ENCODE peak calls at places on chromosomes 5 and 9, in seven cellular contexts. B, O, H, L, Y, X and N are unnamed samples.

GRCh38 chr9:101530076-101530711 is 3.5 kb upstream of the RNF20 start:
- DNase-seq in B (no peak), O (peak; percentile 48), H (no peak), L (peak; percentile 83), Y (peak; percentile 78), X (no peak), N (peak; percentile 85)

GRCh38 chr5:16487448-16487847 is 21.8 kb upstream of the ZNF622 start:
- DNase-seq in B (no peak), O (no peak), H (no peak), L (no peak), Y (no peak), X (no peak), N (no peak)

GRCh38 chr9:120438111-120438510 is 141.9 kb downstream of the CDK5RAP2 start:
- DNase-seq in B (no peak), O (no peak), H (no peak), L (peak; percentile 56), Y (no peak), X (no peak), N (peak; percentile 63)

GRCh38 chr9:129576546-129577543 is 44.1 kb downstream of the C9orf50 start:
- DNase-seq in B (peak; percentile 41), O (no peak), H (peak; percentile 74), L (peak; percentile 81), Y (no peak), X (peak; percentile 87), N (peak; percentile 92)

GRCh38 chr9:133944746-133945135 is 47.4 kb downstream of the VAV2 start:
- DNase-seq in B (no peak), O (no peak), H (peak; percentile 65), L (peak; percentile 80), Y (no peak), X (peak; percentile 89), N (peak; percentile 83)

GRCh38 chr5:96093890-96094381 is 132.3 kb upstream of the ELL2 start:
- DNase-seq in B (no peak), O (no peak), H (no peak), L (peak; percentile 38), Y (no peak), X (no peak), N (no peak)

GRCh38 chr9:126696764-126697145 is 83.0 kb downstream of the LMX1B start:
- DNase-seq in B (no peak), O (no peak), H (no peak), L (no peak), Y (no peak), X (peak; percentile 32), N (no peak)

GRCh38 chr9:70639853-70640814 is 225.7 kb upstream of the KLF9 start:
- DNase-seq in B (no peak), O (no peak), H (no peak), L (peak; percentile 74), Y (peak; percentile 60), X (no peak), N (peak; percentile 83)

GRCh38 chr5:1726956-1727355 is 72.7 kb downstream of the MRPL36 start:
- DNase-seq in B (no peak), O (no peak), H (no peak), L (no peak), Y (no peak), X (peak; percentile 45), N (no peak)

GRCh38 chr9:109013678-109014145 is 413 bp upstream of the CTNNAL1 start:
- DNase-seq in B (no peak), O (no peak), H (no peak), L (peak; percentile 72), Y (no peak), X (no peak), N (peak; percentile 58)

GRCh38 chr5:38757451-38758245 is 88.2 kb upstream of the OSMR start:
- DNase-seq in B (peak; percentile 71), O (no peak), H (peak; percentile 77), L (no peak), Y (no peak), X (no peak), N (peak; percentile 30)

GRCh38 chr5:176948458-176948857 is 49.3 kb upstream of the HK3 start:
- DNase-seq in B (no peak), O (no peak), H (no peak), L (no peak), Y (no peak), X (no peak), N (peak; percentile 37)

GRCh38 chr5:110544603-110545002 is 181.9 kb downstream of the TMEM232 start:
- DNase-seq in B (no peak), O (no peak), H (no peak), L (no peak), Y (no peak), X (no peak), N (no peak)

GRCh38 chr5:33890633-33891032 is 1.2 kb downstream of the ADAMTS12 start:
- DNase-seq in B (no peak), O (no peak), H (no peak), L (peak; percentile 53), Y (peak; percentile 49), X (no peak), N (peak; percentile 44)

DNA sequence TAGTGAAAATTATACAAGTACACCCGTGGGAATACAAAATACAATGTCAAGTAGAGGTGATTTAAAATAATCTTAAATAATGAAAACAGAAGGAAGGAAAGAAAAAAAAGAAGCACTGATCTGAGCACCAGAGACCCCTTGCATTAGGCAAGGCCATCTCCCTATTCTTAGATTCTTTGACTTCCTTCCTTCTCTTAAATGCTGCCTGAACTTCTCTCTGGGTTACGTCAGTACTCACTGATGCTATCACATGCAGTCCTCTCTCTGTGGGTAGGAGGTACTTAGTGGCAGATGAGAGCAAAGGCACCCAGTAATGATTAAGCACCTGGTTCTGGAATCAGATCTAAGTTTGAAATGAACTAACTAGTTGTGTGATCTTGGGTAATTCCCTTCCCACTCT is 110.3 kb upstream of the TBC1D2 start:
- DNase-seq in B (no peak), O (no peak), H (no peak), L (no peak), Y (no peak), X (no peak), N (no peak)
- H3K4me3 ChIP-seq in B (no peak overlapping the region), O (no peak overlapping the region), H (no peak overlapping the region), L (no peak overlapping the region), Y (no peak overlapping the region), X (no peak overlapping the region), N (no peak overlapping the region)

DNA sequence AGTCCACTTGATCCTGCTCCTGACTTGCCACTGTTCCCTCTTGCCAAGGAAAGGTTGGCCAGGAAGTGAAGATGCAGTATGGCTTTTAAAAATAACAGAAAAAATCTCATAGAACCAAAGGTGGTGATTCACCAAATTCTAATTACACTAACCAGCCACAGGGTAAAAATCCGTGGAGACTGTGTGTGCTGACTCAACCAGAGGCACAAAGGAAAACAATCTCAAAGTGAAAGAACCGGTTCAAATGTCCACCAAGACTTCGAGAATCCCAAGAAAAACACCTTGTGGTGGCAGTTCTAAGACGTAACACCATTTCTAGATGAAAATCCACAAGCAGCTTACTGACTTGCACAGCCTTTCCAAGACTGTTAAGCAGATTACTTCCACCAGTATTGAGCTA is 279.1 kb downstream of the TLE1 start:
- DNase-seq in B (no peak), O (no peak), H (no peak), L (peak; percentile 83), Y (no peak), X (no peak), N (peak; percentile 42)
- H3K4me3 ChIP-seq in B (no peak overlapping the region), O (no peak overlapping the region), H (no peak overlapping the region), L (no peak overlapping the region), Y (no peak overlapping the region), X (no peak overlapping the region), N (no peak overlapping the region)

DNA sequence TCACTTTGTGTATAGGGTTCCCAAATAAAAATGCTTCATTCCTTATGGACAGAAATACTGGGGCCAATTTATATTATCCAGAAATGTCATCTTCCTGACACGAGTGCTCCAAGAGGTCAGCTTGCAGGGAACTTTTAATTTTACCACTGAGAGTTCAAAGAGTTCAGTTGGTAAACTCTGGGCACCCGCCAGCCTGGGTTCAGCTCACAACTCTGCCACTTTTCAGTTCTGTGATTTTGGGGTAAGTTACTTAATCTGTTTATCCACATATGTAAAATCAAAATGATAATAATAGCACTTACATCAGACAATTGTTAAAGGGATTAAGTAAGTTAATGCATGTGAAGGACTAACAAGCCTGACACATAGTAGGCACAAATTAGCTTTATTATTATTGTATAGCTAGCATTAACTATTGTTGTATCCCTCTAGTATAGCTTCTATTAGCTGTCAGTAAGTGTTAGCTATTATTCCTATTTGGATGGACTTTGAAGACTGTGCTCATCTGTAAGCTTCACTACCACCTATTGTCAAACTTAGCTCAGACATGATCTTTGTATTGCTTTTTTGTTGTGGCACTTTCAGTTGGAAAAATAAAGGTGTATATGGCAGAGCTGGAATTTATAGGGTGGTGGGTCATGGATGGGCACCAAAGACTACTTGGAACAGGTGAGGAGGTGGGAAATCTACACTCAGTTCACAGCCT is 1.6 kb downstream of the MEGF10 start:
- DNase-seq in B (no peak), O (no peak), H (no peak), L (no peak), Y (no peak), X (no peak), N (no peak)
- H3K4me3 ChIP-seq in B (no peak overlapping the region), O (peak overlapping the region; percentile 55), H (no peak overlapping the region), L (no peak overlapping the region), Y (no peak overlapping the region), X (no peak overlapping the region), N (no peak overlapping the region)

GRCh38 chr9:128091571-128091970 is 23.5 kb downstream of the SLC25A25 start:
- DNase-seq in B (no peak), O (no peak), H (peak; percentile 47), L (no peak), Y (no peak), X (peak; percentile 56), N (no peak)
- H3K4me3 ChIP-seq in B (peak overlapping the region; percentile 26), O (peak overlapping the region; percentile 5), H (no peak overlapping the region), L (peak overlapping the region; percentile 55), Y (no peak overlapping the region), X (no peak overlapping the region), N (peak overlapping the region; percentile 53)

GRCh38 chr9:111601237-111602018 is 2.0 kb upstream of the PTGR1 start:
- DNase-seq in B (no peak), O (no peak), H (no peak), L (peak; percentile 67), Y (no peak), X (no peak), N (peak; percentile 74)
- H3K4me3 ChIP-seq in B (no peak overlapping the region), O (no peak overlapping the region), H (no peak overlapping the region), L (no peak overlapping the region), Y (no peak overlapping the region), X (no peak overlapping the region), N (no peak overlapping the region)

GRCh38 chr5:144125163-144125726 is 45.2 kb downstream of the YIPF5 start:
- DNase-seq in B (no peak), O (no peak), H (no peak), L (peak; percentile 41), Y (no peak), X (no peak), N (peak; percentile 60)
- H3K4me3 ChIP-seq in B (no peak overlapping the region), O (no peak overlapping the region), H (no peak overlapping the region), L (no peak overlapping the region), Y (no peak overlapping the region), X (no peak overlapping the region), N (no peak overlapping the region)

GRCh38 chr5:107444327-107444726 is 226.4 kb downstream of the EFNA5 start:
- DNase-seq in B (no peak), O (no peak), H (no peak), L (no peak), Y (no peak), X (no peak), N (no peak)
- H3K4me3 ChIP-seq in B (no peak overlapping the region), O (no peak overlapping the region), H (no peak overlapping the region), L (no peak overlapping the region), Y (no peak overlapping the region), X (no peak overlapping the region), N (no peak overlapping the region)

GRCh38 chr5:79025054-79025465 is 40.0 kb upstream of the ARSB start:
- DNase-seq in B (peak; percentile 53), O (peak; percentile 21), H (peak; percentile 71), L (peak; percentile 65), Y (peak; percentile 77), X (peak; percentile 66), N (peak; percentile 80)
- H3K4me3 ChIP-seq in B (peak overlapping the region; percentile 40), O (peak overlapping the region; percentile 28), H (peak overlapping the region; percentile 30), L (peak overlapping the region; percentile 28), Y (peak overlapping the region; percentile 22), X (peak overlapping the region; percentile 35), N (peak overlapping the region; percentile 40)